ENCODE peak calls at places on chromosome 11, in six cellular contexts. R is HCT116, S is GM12878, Q is upper lobe of left lung, B is HepG2, W is K562. V is an unnamed sample.

GRCh38 chr11:10990637-10991036 is 132.8 kb upstream of the ZBED5 start:
- ATAC-seq in B (no peak), W (no peak), R (no peak), S (no peak), Q (no peak), V (no peak)

GRCh38 chr11:128530119-128531091 is 57.0 kb downstream of the ETS1 start:
- ATAC-seq in W (no peak), R (no peak), B (no peak), S (no peak), Q (peak; percentile 63), V (peak; percentile 94)

GRCh38 chr11:60840711-60841430 is 1.0 kb upstream of the CCDC86 start:
- ATAC-seq in R (no peak), B (no peak), W (no peak), Q (no peak), S (no peak), V (no peak)

GRCh38 chr11:134581966-134582787 is 170.1 kb upstream of the B3GAT1 start:
- ATAC-seq in S (no peak), W (no peak), B (no peak), R (no peak), Q (no peak), V (no peak)

GRCh38 chr11:92226331-92227232 is 2.0 kb downstream of the FAT3 start:
- ATAC-seq in W (no peak), B (no peak), Q (no peak), S (no peak), R (no peak), V (no peak)

GRCh38 chr11:225734-226453 is 10.2 kb downstream of the SIRT3 start:
- ATAC-seq in R (no peak), W (no peak), Q (peak; percentile 86), S (peak; percentile 99), B (no peak), V (no peak)

GRCh38 chr11:100857236-100858005 is 170.3 kb downstream of the ARHGAP42 start:
- ATAC-seq in S (no peak), Q (no peak), B (no peak), R (no peak), W (no peak), V (no peak)

GRCh38 chr11:43555811-43556210 is 124.7 kb upstream of the HSD17B12 start:
- ATAC-seq in Q (peak; percentile 51), B (no peak), W (no peak), R (no peak), S (no peak), V (peak; percentile 73)

GRCh38 chr11:69409812-69410645 is 71.4 kb upstream of the LINC01488 start:
- ATAC-seq in R (no peak), S (no peak), Q (no peak), W (peak; percentile 89), B (no peak), V (no peak)

GRCh38 chr11:15139958-15140659 is 25.4 kb downstream of the INSC start:
- ATAC-seq in S (no peak), R (no peak), W (no peak), B (no peak), Q (no peak), V (no peak)

GRCh38 chr11:4086584-4087353 is 7.8 kb upstream of the RRM1 start:
- ATAC-seq in S (no peak), Q (no peak), B (no peak), W (no peak), R (peak; percentile 36), V (no peak)

GRCh38 chr11:20020198-20020597 is 140.1 kb downstream of the DBX1 start:
- ATAC-seq in R (no peak), B (peak; percentile 45), Q (no peak), S (no peak), W (no peak), V (no peak)

GRCh38 chr11:78646564-78647185 is 72.0 kb upstream of the NARS2 start:
- ATAC-seq in B (peak; percentile 87), R (peak; percentile 87), S (peak; percentile 88), W (peak; percentile 90), Q (peak; percentile 50), V (no peak)

GRCh38 chr11:108897916-108898315 is 233.0 kb downstream of the DDX10 start:
- ATAC-seq in S (no peak), W (no peak), B (no peak), Q (no peak), R (no peak), V (no peak)

GRCh38 chr11:64400667-64401066 is 41.7 kb downstream of the RPS6KA4 start:
- ATAC-seq in Q (no peak), R (no peak), W (no peak), B (no peak), S (no peak), V (no peak)

GRCh38 chr11:93784935-93785360 is 866 bp downstream of the MED17 start:
- ATAC-seq in S (peak; percentile 49), R (peak; percentile 10), B (peak; percentile 15), Q (no peak), W (peak; percentile 23), V (no peak)

GRCh38 chr11:64264371-64264852 is 13.1 kb downstream of the PLCB3 start:
- ATAC-seq in Q (no peak), S (no peak), R (no peak), B (no peak), W (no peak), V (no peak)

GRCh38 chr11:11985016-11985715 is 23.3 kb downstream of the DKK3 start:
- ATAC-seq in B (no peak), W (no peak), Q (no peak), R (no peak), S (no peak), V (peak; percentile 22)

GRCh38 chr11:120331301-120331966 is 4.8 kb upstream of the ARHGEF12 start:
- ATAC-seq in R (peak; percentile 46), B (no peak), S (no peak), Q (no peak), W (no peak), V (no peak)

GRCh38 chr11:68424101-68424632 is 36.4 kb upstream of the PPP6R3 start:
- ATAC-seq in S (no peak), B (no peak), Q (no peak), W (no peak), R (no peak), V (no peak)

GRCh38 chr11:119593346-119593745 is 135.7 kb downstream of the NECTIN1 start:
- ATAC-seq in B (no peak), Q (no peak), S (no peak), W (no peak), R (no peak), V (no peak)

GRCh38 chr11:125062196-125062930 is 742 bp upstream of the SLC37A2 start:
- ATAC-seq in R (peak; percentile 35), Q (peak; percentile 19), S (no peak), W (no peak), B (peak; percentile 9), V (no peak)

GRCh38 chr11:131638889-131639288 is 268.5 kb downstream of the NTM start:
- ATAC-seq in W (no peak), Q (no peak), R (no peak), S (no peak), B (no peak), V (no peak)

GRCh38 chr11:3191586-3192324 is 26.6 kb upstream of the OSBPL5 start:
- ATAC-seq in B (no peak), W (no peak), R (no peak), Q (no peak), S (no peak), V (no peak)

GRCh38 chr11:11981364-11981763 is 27.1 kb downstream of the DKK3 start:
- ATAC-seq in B (no peak), S (no peak), W (no peak), R (no peak), Q (no peak), V (no peak)

GRCh38 chr11:2760196-2760871 is 60.5 kb upstream of the KCNQ1OT1 start:
- ATAC-seq in Q (no peak), R (no peak), W (no peak), S (no peak), B (peak; percentile 55), V (no peak)

GRCh38 chr11:121035823-121036222 is 11.9 kb downstream of the TBCEL start:
- ATAC-seq in R (no peak), B (no peak), Q (no peak), W (no peak), S (peak; percentile 90), V (no peak)

GRCh38 chr11:112291191-112291590 is 30.5 kb upstream of the PLET1 start:
- ATAC-seq in W (no peak), B (no peak), S (no peak), R (no peak), Q (no peak), V (no peak)

GRCh38 chr11:353315-353857 is 15.9 kb upstream of the B4GALNT4 start:
- ATAC-seq in B (peak; percentile 89), R (no peak), S (no peak), W (peak; percentile 53), Q (no peak), V (peak; percentile 71)

DNA sequence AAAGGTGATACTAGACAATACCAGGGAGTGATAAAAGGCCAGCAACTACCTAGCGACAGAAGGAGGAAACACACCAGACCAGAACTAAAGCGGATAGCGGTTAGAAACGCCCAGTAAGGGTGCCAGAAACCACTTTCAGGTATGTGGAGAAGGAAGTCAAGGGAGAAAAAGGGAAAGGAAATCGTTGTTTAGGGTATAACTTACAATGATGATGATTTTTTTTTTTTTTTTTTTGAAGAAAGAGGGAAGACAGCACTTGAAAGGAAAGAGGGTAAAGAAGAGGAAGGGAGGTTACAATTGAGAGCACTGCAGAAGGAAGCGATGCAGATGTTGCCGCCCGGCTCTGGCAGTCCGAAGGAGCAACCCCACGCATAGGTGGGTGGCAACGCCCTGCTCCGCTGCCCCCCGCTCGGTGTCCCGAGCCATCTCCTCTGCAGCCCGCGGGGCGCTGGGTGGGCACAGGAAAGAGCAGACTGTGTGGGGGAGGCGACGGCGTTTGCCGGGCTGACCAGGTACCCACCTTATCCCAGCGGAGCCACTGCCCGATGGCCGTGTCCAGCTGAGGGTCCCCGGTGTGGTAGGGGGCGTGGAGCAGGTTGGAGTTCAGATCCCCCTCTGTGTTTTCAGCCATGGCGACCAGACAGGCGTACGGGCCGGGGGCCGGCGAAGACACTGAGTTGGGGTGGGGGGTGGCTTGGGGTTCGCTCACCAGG is 546 bp downstream of the PGM2L1 start:
- ATAC-seq in S (peak; percentile 44), Q (peak; percentile 56), B (peak; percentile 67), W (peak; percentile 57), R (peak; percentile 54), V (no peak)
- TF ChIP-seq POLR2A in S (no peak), Q (no peak), B (no peak), W (no peak), R (no peak), V (no peak)

GRCh38 chr11:126339866-126340434 is 15.5 kb upstream of the ST3GAL4 start:
- ATAC-seq in B (no peak), R (no peak), Q (peak; percentile 77), S (no peak), W (no peak), V (peak; percentile 82)
- H3K27ac ChIP-seq in B (no peak overlapping the region), R (no peak overlapping the region), Q (peak overlapping the region; percentile 35), S (peak overlapping the region; percentile 42), W (no peak overlapping the region), V (peak overlapping the region; percentile 43)

GRCh38 chr11:88552377-88553029 is 215.0 kb upstream of the CTSC start:
- ATAC-seq in Q (no peak), S (peak; percentile 100), W (peak; percentile 96), R (peak; percentile 83), B (peak; percentile 98), V (no peak)

GRCh38 chr11:88555018-88555828 is 217.7 kb upstream of the CTSC start:
- ATAC-seq in Q (no peak), S (no peak), W (no peak), R (peak; percentile 80), B (no peak), V (peak; percentile 75)

GRCh38 chr11:88553204-88553603 is 215.7 kb upstream of the CTSC start:
- ATAC-seq in Q (no peak), R (no peak), W (no peak), S (no peak), B (no peak), V (no peak)

GRCh38 chr11:88555829-88556202 is 218.3 kb upstream of the CTSC start:
- ATAC-seq in B (no peak), S (no peak), Q (no peak), R (no peak), W (no peak), V (no peak)
- TF ChIP-seq POLR2AphosphoS5 in B (no peak), S (no peak), Q (no peak), R (no peak), W (no peak), V (no peak)

GRCh38 chr11:114060402-114061052 is 1.0 kb downstream of the ZBTB16 start:
- ATAC-seq in W (peak; percentile 51), S (no peak), B (peak; percentile 78), Q (no peak), R (no peak), V (no peak)
- TF ChIP-seq POLR2A in W (no peak), S (no peak), B (no peak), Q (no peak), R (no peak), V (peak; percentile 42)

V was measured in gastroesophageal sphincter.